ENCODE peak calls at places on chromosomes 13 and 19, in six cellular contexts. One of them, this sample, is unnamed.

GRCh38 chr19:6108721-6109633 is 1.3 kb downstream of the RFX2 start:
- DNase-seq in stimulated activated CD4-positive, alpha-beta T cell treated with anti-CD3 and anti-CD28 coated beads, Interleukin-12 subunit alpha, Interleukin-12 subunit beta, amount 100 ng/mL, for 4 hours: peak; percentile 60
- DNase-seq in iris pigment epithelial cell: peak; percentile 47
- DNase-seq in activated naive CD4-positive, alpha-beta T cell: peak; percentile 11
- DNase-seq in stimulated activated CD8-positive, alpha-beta memory T cell treated with anti-CD3 and anti-CD28 coated beads, Interleukin-2, amount 100 ng/mL, for 1 hour: peak; percentile 50
- DNase-seq in RWPE1: peak; percentile 31
- DNase-seq in this sample: no peak

GRCh38 chr19:47564081-47564480 is 8.9 kb downstream of the ZNF541 start:
- DNase-seq in stimulated activated CD4-positive, alpha-beta T cell treated with anti-CD3 and anti-CD28 coated beads, Interleukin-12 subunit alpha, Interleukin-12 subunit beta, amount 100 ng/mL, for 4 hours: no peak
- DNase-seq in iris pigment epithelial cell: no peak
- DNase-seq in activated naive CD4-positive, alpha-beta T cell: no peak
- DNase-seq in stimulated activated CD8-positive, alpha-beta memory T cell treated with anti-CD3 and anti-CD28 coated beads, Interleukin-2, amount 100 ng/mL, for 1 hour: no peak
- DNase-seq in RWPE1: no peak
- DNase-seq in this sample: no peak

GRCh38 chr13:105193026-105193425 is 1342.4 kb downstream of the EFNB2 start:
- DNase-seq in stimulated activated CD4-positive, alpha-beta T cell treated with anti-CD3 and anti-CD28 coated beads, Interleukin-12 subunit alpha, Interleukin-12 subunit beta, amount 100 ng/mL, for 4 hours: no peak
- DNase-seq in iris pigment epithelial cell: no peak
- DNase-seq in activated naive CD4-positive, alpha-beta T cell: no peak
- DNase-seq in stimulated activated CD8-positive, alpha-beta memory T cell treated with anti-CD3 and anti-CD28 coated beads, Interleukin-2, amount 100 ng/mL, for 1 hour: no peak
- DNase-seq in RWPE1: no peak
- DNase-seq in this sample: no peak

GRCh38 chr19:566403-566802 is 6.0 kb upstream of the BSG start:
- DNase-seq in stimulated activated CD4-positive, alpha-beta T cell treated with anti-CD3 and anti-CD28 coated beads, Interleukin-12 subunit alpha, Interleukin-12 subunit beta, amount 100 ng/mL, for 4 hours: no peak
- DNase-seq in iris pigment epithelial cell: peak; percentile 40
- DNase-seq in activated naive CD4-positive, alpha-beta T cell: no peak
- DNase-seq in stimulated activated CD8-positive, alpha-beta memory T cell treated with anti-CD3 and anti-CD28 coated beads, Interleukin-2, amount 100 ng/mL, for 1 hour: no peak
- DNase-seq in RWPE1: no peak
- DNase-seq in this sample: no peak

GRCh38 chr13:36999054-36999927 is at the start of gene ALG5:
- DNase-seq in stimulated activated CD4-positive, alpha-beta T cell treated with anti-CD3 and anti-CD28 coated beads, Interleukin-12 subunit alpha, Interleukin-12 subunit beta, amount 100 ng/mL, for 4 hours: peak; percentile 89
- DNase-seq in iris pigment epithelial cell: peak; percentile 84
- DNase-seq in activated naive CD4-positive, alpha-beta T cell: peak; percentile 83
- DNase-seq in stimulated activated CD8-positive, alpha-beta memory T cell treated with anti-CD3 and anti-CD28 coated beads, Interleukin-2, amount 100 ng/mL, for 1 hour: peak; percentile 87
- DNase-seq in RWPE1: peak; percentile 75
- DNase-seq in this sample: no peak

GRCh38 chr19:38266981-38267597 is 2.7 kb downstream of the SPINT2 start:
- DNase-seq in stimulated activated CD4-positive, alpha-beta T cell treated with anti-CD3 and anti-CD28 coated beads, Interleukin-12 subunit alpha, Interleukin-12 subunit beta, amount 100 ng/mL, for 4 hours: no peak
- DNase-seq in iris pigment epithelial cell: peak; percentile 50
- DNase-seq in activated naive CD4-positive, alpha-beta T cell: no peak
- DNase-seq in stimulated activated CD8-positive, alpha-beta memory T cell treated with anti-CD3 and anti-CD28 coated beads, Interleukin-2, amount 100 ng/mL, for 1 hour: no peak
- DNase-seq in RWPE1: peak; percentile 71
- DNase-seq in this sample: no peak

GRCh38 chr13:51831519-51831918 is 13.5 kb downstream of the TMEM272 start:
- DNase-seq in stimulated activated CD4-positive, alpha-beta T cell treated with anti-CD3 and anti-CD28 coated beads, Interleukin-12 subunit alpha, Interleukin-12 subunit beta, amount 100 ng/mL, for 4 hours: no peak
- DNase-seq in iris pigment epithelial cell: no peak
- DNase-seq in activated naive CD4-positive, alpha-beta T cell: no peak
- DNase-seq in stimulated activated CD8-positive, alpha-beta memory T cell treated with anti-CD3 and anti-CD28 coated beads, Interleukin-2, amount 100 ng/mL, for 1 hour: no peak
- DNase-seq in RWPE1: no peak
- DNase-seq in this sample: no peak

GRCh38 chr13:110261166-110262081 is 45.5 kb downstream of the COL4A1 start:
- DNase-seq in stimulated activated CD4-positive, alpha-beta T cell treated with anti-CD3 and anti-CD28 coated beads, Interleukin-12 subunit alpha, Interleukin-12 subunit beta, amount 100 ng/mL, for 4 hours: no peak
- DNase-seq in iris pigment epithelial cell: no peak
- DNase-seq in activated naive CD4-positive, alpha-beta T cell: no peak
- DNase-seq in stimulated activated CD8-positive, alpha-beta memory T cell treated with anti-CD3 and anti-CD28 coated beads, Interleukin-2, amount 100 ng/mL, for 1 hour: no peak
- DNase-seq in RWPE1: peak; percentile 23
- DNase-seq in this sample: no peak

GRCh38 chr19:33794578-33795369 is 1.9 kb upstream of the KCTD15 start:
- DNase-seq in stimulated activated CD4-positive, alpha-beta T cell treated with anti-CD3 and anti-CD28 coated beads, Interleukin-12 subunit alpha, Interleukin-12 subunit beta, amount 100 ng/mL, for 4 hours: no peak
- DNase-seq in iris pigment epithelial cell: peak; percentile 23
- DNase-seq in activated naive CD4-positive, alpha-beta T cell: no peak
- DNase-seq in stimulated activated CD8-positive, alpha-beta memory T cell treated with anti-CD3 and anti-CD28 coated beads, Interleukin-2, amount 100 ng/mL, for 1 hour: no peak
- DNase-seq in RWPE1: no peak
- DNase-seq in this sample: no peak

GRCh38 chr13:49716615-49717014 is 25.3 kb upstream of the EBPL start:
- DNase-seq in stimulated activated CD4-positive, alpha-beta T cell treated with anti-CD3 and anti-CD28 coated beads, Interleukin-12 subunit alpha, Interleukin-12 subunit beta, amount 100 ng/mL, for 4 hours: no peak
- DNase-seq in iris pigment epithelial cell: no peak
- DNase-seq in activated naive CD4-positive, alpha-beta T cell: no peak
- DNase-seq in stimulated activated CD8-positive, alpha-beta memory T cell treated with anti-CD3 and anti-CD28 coated beads, Interleukin-2, amount 100 ng/mL, for 1 hour: no peak
- DNase-seq in RWPE1: no peak
- DNase-seq in this sample: no peak

GRCh38 chr19:55178781-55179569 is 1.1 kb downstream of the SYT5 start:
- DNase-seq in stimulated activated CD4-positive, alpha-beta T cell treated with anti-CD3 and anti-CD28 coated beads, Interleukin-12 subunit alpha, Interleukin-12 subunit beta, amount 100 ng/mL, for 4 hours: peak; percentile 80
- DNase-seq in iris pigment epithelial cell: peak; percentile 88
- DNase-seq in activated naive CD4-positive, alpha-beta T cell: peak; percentile 70
- DNase-seq in stimulated activated CD8-positive, alpha-beta memory T cell treated with anti-CD3 and anti-CD28 coated beads, Interleukin-2, amount 100 ng/mL, for 1 hour: peak; percentile 90
- DNase-seq in RWPE1: peak; percentile 69
- DNase-seq in this sample: no peak

GRCh38 chr13:97911311-97912138 is 42.0 kb upstream of the IPO5 start:
- DNase-seq in stimulated activated CD4-positive, alpha-beta T cell treated with anti-CD3 and anti-CD28 coated beads, Interleukin-12 subunit alpha, Interleukin-12 subunit beta, amount 100 ng/mL, for 4 hours: no peak
- DNase-seq in iris pigment epithelial cell: peak; percentile 19
- DNase-seq in activated naive CD4-positive, alpha-beta T cell: no peak
- DNase-seq in stimulated activated CD8-positive, alpha-beta memory T cell treated with anti-CD3 and anti-CD28 coated beads, Interleukin-2, amount 100 ng/mL, for 1 hour: no peak
- DNase-seq in RWPE1: no peak
- DNase-seq in this sample: no peak

GRCh38 chr19:39196860-39197562 is at the start of gene NCCRP1:
- DNase-seq in stimulated activated CD4-positive, alpha-beta T cell treated with anti-CD3 and anti-CD28 coated beads, Interleukin-12 subunit alpha, Interleukin-12 subunit beta, amount 100 ng/mL, for 4 hours: no peak
- DNase-seq in iris pigment epithelial cell: no peak
- DNase-seq in activated naive CD4-positive, alpha-beta T cell: no peak
- DNase-seq in stimulated activated CD8-positive, alpha-beta memory T cell treated with anti-CD3 and anti-CD28 coated beads, Interleukin-2, amount 100 ng/mL, for 1 hour: no peak
- DNase-seq in RWPE1: no peak
- DNase-seq in this sample: no peak

GRCh38 chr13:77000475-77000874 is 8.6 kb downstream of the CLN5 start:
- DNase-seq in stimulated activated CD4-positive, alpha-beta T cell treated with anti-CD3 and anti-CD28 coated beads, Interleukin-12 subunit alpha, Interleukin-12 subunit beta, amount 100 ng/mL, for 4 hours: no peak
- DNase-seq in iris pigment epithelial cell: no peak
- DNase-seq in activated naive CD4-positive, alpha-beta T cell: no peak
- DNase-seq in stimulated activated CD8-positive, alpha-beta memory T cell treated with anti-CD3 and anti-CD28 coated beads, Interleukin-2, amount 100 ng/mL, for 1 hour: no peak
- DNase-seq in RWPE1: no peak
- DNase-seq in this sample: no peak

GRCh38 chr19:13998426-13998825 is 7.7 kb downstream of the RFX1 start:
- DNase-seq in stimulated activated CD4-positive, alpha-beta T cell treated with anti-CD3 and anti-CD28 coated beads, Interleukin-12 subunit alpha, Interleukin-12 subunit beta, amount 100 ng/mL, for 4 hours: no peak
- DNase-seq in iris pigment epithelial cell: no peak
- DNase-seq in activated naive CD4-positive, alpha-beta T cell: no peak
- DNase-seq in stimulated activated CD8-positive, alpha-beta memory T cell treated with anti-CD3 and anti-CD28 coated beads, Interleukin-2, amount 100 ng/mL, for 1 hour: no peak
- DNase-seq in RWPE1: no peak
- DNase-seq in this sample: no peak

GRCh38 chr19:5996102-5996501 is 18.2 kb upstream of the RANBP3 start:
- DNase-seq in stimulated activated CD4-positive, alpha-beta T cell treated with anti-CD3 and anti-CD28 coated beads, Interleukin-12 subunit alpha, Interleukin-12 subunit beta, amount 100 ng/mL, for 4 hours: no peak
- DNase-seq in iris pigment epithelial cell: no peak
- DNase-seq in activated naive CD4-positive, alpha-beta T cell: no peak
- DNase-seq in stimulated activated CD8-positive, alpha-beta memory T cell treated with anti-CD3 and anti-CD28 coated beads, Interleukin-2, amount 100 ng/mL, for 1 hour: no peak
- DNase-seq in RWPE1: no peak
- DNase-seq in this sample: no peak

GRCh38 chr13:111659842-111660241 is 339.4 kb downstream of the TEX29 start:
- DNase-seq in stimulated activated CD4-positive, alpha-beta T cell treated with anti-CD3 and anti-CD28 coated beads, Interleukin-12 subunit alpha, Interleukin-12 subunit beta, amount 100 ng/mL, for 4 hours: no peak
- DNase-seq in iris pigment epithelial cell: no peak
- DNase-seq in activated naive CD4-positive, alpha-beta T cell: no peak
- DNase-seq in stimulated activated CD8-positive, alpha-beta memory T cell treated with anti-CD3 and anti-CD28 coated beads, Interleukin-2, amount 100 ng/mL, for 1 hour: no peak
- DNase-seq in RWPE1: no peak
- DNase-seq in this sample: no peak

GRCh38 chr13:94345374-94346195 is 133.9 kb downstream of the DCT start:
- DNase-seq in stimulated activated CD4-positive, alpha-beta T cell treated with anti-CD3 and anti-CD28 coated beads, Interleukin-12 subunit alpha, Interleukin-12 subunit beta, amount 100 ng/mL, for 4 hours: no peak
- DNase-seq in iris pigment epithelial cell: peak; percentile 49
- DNase-seq in activated naive CD4-positive, alpha-beta T cell: no peak
- DNase-seq in stimulated activated CD8-positive, alpha-beta memory T cell treated with anti-CD3 and anti-CD28 coated beads, Interleukin-2, amount 100 ng/mL, for 1 hour: no peak
- DNase-seq in RWPE1: peak; percentile 58
- DNase-seq in this sample: no peak

GRCh38 chr19:5093297-5093858 is 124.5 kb downstream of the KDM4B start:
- DNase-seq in stimulated activated CD4-positive, alpha-beta T cell treated with anti-CD3 and anti-CD28 coated beads, Interleukin-12 subunit alpha, Interleukin-12 subunit beta, amount 100 ng/mL, for 4 hours: no peak
- DNase-seq in iris pigment epithelial cell: no peak
- DNase-seq in activated naive CD4-positive, alpha-beta T cell: no peak
- DNase-seq in stimulated activated CD8-positive, alpha-beta memory T cell treated with anti-CD3 and anti-CD28 coated beads, Interleukin-2, amount 100 ng/mL, for 1 hour: no peak
- DNase-seq in RWPE1: no peak
- DNase-seq in this sample: no peak

GRCh38 chr13:76830805-76831204 is 55.4 kb downstream of the KCTD12 start:
- DNase-seq in stimulated activated CD4-positive, alpha-beta T cell treated with anti-CD3 and anti-CD28 coated beads, Interleukin-12 subunit alpha, Interleukin-12 subunit beta, amount 100 ng/mL, for 4 hours: no peak
- DNase-seq in iris pigment epithelial cell: no peak
- DNase-seq in activated naive CD4-positive, alpha-beta T cell: no peak
- DNase-seq in stimulated activated CD8-positive, alpha-beta memory T cell treated with anti-CD3 and anti-CD28 coated beads, Interleukin-2, amount 100 ng/mL, for 1 hour: no peak
- DNase-seq in RWPE1: no peak
- DNase-seq in this sample: no peak

GRCh38 chr13:109145631-109146030 is 516.2 kb downstream of the MYO16 start:
- DNase-seq in stimulated activated CD4-positive, alpha-beta T cell treated with anti-CD3 and anti-CD28 coated beads, Interleukin-12 subunit alpha, Interleukin-12 subunit beta, amount 100 ng/mL, for 4 hours: no peak
- DNase-seq in iris pigment epithelial cell: peak; percentile 86
- DNase-seq in activated naive CD4-positive, alpha-beta T cell: no peak
- DNase-seq in stimulated activated CD8-positive, alpha-beta memory T cell treated with anti-CD3 and anti-CD28 coated beads, Interleukin-2, amount 100 ng/mL, for 1 hour: no peak
- DNase-seq in RWPE1: peak; percentile 57
- DNase-seq in this sample: no peak

GRCh38 chr13:48542581-48543341 is 9.9 kb upstream of the RCBTB2 start:
- DNase-seq in stimulated activated CD4-positive, alpha-beta T cell treated with anti-CD3 and anti-CD28 coated beads, Interleukin-12 subunit alpha, Interleukin-12 subunit beta, amount 100 ng/mL, for 4 hours: no peak
- DNase-seq in iris pigment epithelial cell: peak; percentile 45
- DNase-seq in activated naive CD4-positive, alpha-beta T cell: no peak
- DNase-seq in stimulated activated CD8-positive, alpha-beta memory T cell treated with anti-CD3 and anti-CD28 coated beads, Interleukin-2, amount 100 ng/mL, for 1 hour: no peak
- DNase-seq in RWPE1: no peak
- DNase-seq in this sample: no peak

GRCh38 chr19:694481-695349 is 537 bp downstream of the PRSS57 start:
- DNase-seq in stimulated activated CD4-positive, alpha-beta T cell treated with anti-CD3 and anti-CD28 coated beads, Interleukin-12 subunit alpha, Interleukin-12 subunit beta, amount 100 ng/mL, for 4 hours: no peak
- DNase-seq in iris pigment epithelial cell: no peak
- DNase-seq in activated naive CD4-positive, alpha-beta T cell: no peak
- DNase-seq in stimulated activated CD8-positive, alpha-beta memory T cell treated with anti-CD3 and anti-CD28 coated beads, Interleukin-2, amount 100 ng/mL, for 1 hour: no peak
- DNase-seq in RWPE1: no peak
- DNase-seq in this sample: no peak

GRCh38 chr19:50333235-50333736 is 4.1 kb upstream of the KCNC3 start:
- DNase-seq in stimulated activated CD4-positive, alpha-beta T cell treated with anti-CD3 and anti-CD28 coated beads, Interleukin-12 subunit alpha, Interleukin-12 subunit beta, amount 100 ng/mL, for 4 hours: peak; percentile 91
- DNase-seq in iris pigment epithelial cell: peak; percentile 89
- DNase-seq in activated naive CD4-positive, alpha-beta T cell: peak; percentile 71
- DNase-seq in stimulated activated CD8-positive, alpha-beta memory T cell treated with anti-CD3 and anti-CD28 coated beads, Interleukin-2, amount 100 ng/mL, for 1 hour: peak; percentile 81
- DNase-seq in RWPE1: peak; percentile 86
- DNase-seq in this sample: peak; percentile 12

GRCh38 chr13:20128459-20128927 is 32.4 kb downstream of the GJA3 start:
- DNase-seq in stimulated activated CD4-positive, alpha-beta T cell treated with anti-CD3 and anti-CD28 coated beads, Interleukin-12 subunit alpha, Interleukin-12 subunit beta, amount 100 ng/mL, for 4 hours: no peak
- DNase-seq in iris pigment epithelial cell: no peak
- DNase-seq in activated naive CD4-positive, alpha-beta T cell: no peak
- DNase-seq in stimulated activated CD8-positive, alpha-beta memory T cell treated with anti-CD3 and anti-CD28 coated beads, Interleukin-2, amount 100 ng/mL, for 1 hour: no peak
- DNase-seq in RWPE1: no peak
- DNase-seq in this sample: no peak

GRCh38 chr19:31214086-31214485 is 135.2 kb downstream of the TSHZ3 start:
- DNase-seq in stimulated activated CD4-positive, alpha-beta T cell treated with anti-CD3 and anti-CD28 coated beads, Interleukin-12 subunit alpha, Interleukin-12 subunit beta, amount 100 ng/mL, for 4 hours: peak; percentile 76
- DNase-seq in iris pigment epithelial cell: peak; percentile 99
- DNase-seq in activated naive CD4-positive, alpha-beta T cell: peak; percentile 49
- DNase-seq in stimulated activated CD8-positive, alpha-beta memory T cell treated with anti-CD3 and anti-CD28 coated beads, Interleukin-2, amount 100 ng/mL, for 1 hour: peak; percentile 70
- DNase-seq in RWPE1: peak; percentile 96
- DNase-seq in this sample: peak; percentile 98

GRCh38 chr13:33487575-33488243 is 202.2 kb upstream of the STARD13 start:
- DNase-seq in stimulated activated CD4-positive, alpha-beta T cell treated with anti-CD3 and anti-CD28 coated beads, Interleukin-12 subunit alpha, Interleukin-12 subunit beta, amount 100 ng/mL, for 4 hours: no peak
- DNase-seq in iris pigment epithelial cell: peak; percentile 64
- DNase-seq in activated naive CD4-positive, alpha-beta T cell: no peak
- DNase-seq in stimulated activated CD8-positive, alpha-beta memory T cell treated with anti-CD3 and anti-CD28 coated beads, Interleukin-2, amount 100 ng/mL, for 1 hour: no peak
- DNase-seq in RWPE1: no peak
- DNase-seq in this sample: no peak